ENCODE peak calls at places on chromosomes 4 and X, in nine cellular contexts. T, H, N, I, W, K, B, Y and M are unnamed samples.

GRCh38 chrX:112851161-112851779 is 10.6 kb upstream of the AMOT start:
- DNase-seq in T (no peak), H (no peak), N (no peak), I (peak), W (no peak), K (no peak), B (peak), Y (peak), M (no peak)

GRCh38 chr4:113639311-113639710 is 122.2 kb downstream of the CAMK2D start:
- DNase-seq in T (no peak), H (no peak), N (no peak), I (no peak), W (no peak), K (no peak), B (peak), Y (no peak), M (no peak)

GRCh38 chr4:1787411-1788077 is 5.5 kb upstream of the FGFR3 start:
- DNase-seq in T (no peak), H (no peak), N (no peak), I (no peak), W (no peak), K (no peak), B (no peak), Y (no peak), M (no peak)

GRCh38 chrX:7996414-7996813 is 69.2 kb upstream of the PNPLA4 start:
- DNase-seq in T (no peak), H (peak), N (peak), I (peak), W (peak), K (no peak), B (peak), Y (no peak), M (peak)

GRCh38 chrX:275967-276587 is 5.1 kb upstream of the PLCXD1 start:
- DNase-seq in T (no peak), H (no peak), N (peak), I (peak), W (peak), K (no peak), B (no peak), Y (peak), M (peak)

GRCh38 chr4:24394041-24394440 is 190.3 kb downstream of the DHX15 start:
- DNase-seq in T (no peak), H (peak), N (no peak), I (no peak), W (no peak), K (no peak), B (no peak), Y (no peak), M (peak)

GRCh38 chrX:11474576-11474975 is 181.4 kb downstream of the AMELX start:
- DNase-seq in T (no peak), H (no peak), N (no peak), I (no peak), W (no peak), K (no peak), B (no peak), Y (no peak), M (no peak)

GRCh38 chr4:6270691-6271121 is 1.1 kb downstream of the WFS1 start:
- DNase-seq in T (no peak), H (no peak), N (no peak), I (no peak), W (no peak), K (no peak), B (no peak), Y (no peak), M (no peak)

GRCh38 chr4:112253382-112254000 is 21.9 kb downstream of the AP1AR start:
- DNase-seq in T (no peak), H (peak), N (no peak), I (no peak), W (no peak), K (no peak), B (no peak), Y (no peak), M (peak)

GRCh38 chr4:85637778-85638177 is 162.8 kb downstream of the ARHGAP24 start:
- DNase-seq in T (no peak), H (no peak), N (no peak), I (no peak), W (no peak), K (no peak), B (no peak), Y (no peak), M (no peak)

GRCh38 chrX:10636337-10636736 is 16.0 kb upstream of the MID1 start:
- DNase-seq in T (no peak), H (peak), N (peak), I (no peak), W (no peak), K (peak), B (no peak), Y (no peak), M (peak)

GRCh38 chr4:182556576-182556975 is 313.4 kb downstream of the TENM3 start:
- DNase-seq in T (no peak), H (no peak), N (peak), I (no peak), W (no peak), K (no peak), B (no peak), Y (no peak), M (peak)

GRCh38 chrX:103170216-103170615 is 44.7 kb upstream of the BEX4 start:
- DNase-seq in T (no peak), H (no peak), N (peak), I (no peak), W (no peak), K (no peak), B (no peak), Y (no peak), M (no peak)

GRCh38 chrX:13747836-13748235 is 13.3 kb downstream of the OFD1 start:
- DNase-seq in T (no peak), H (peak), N (peak), I (peak), W (no peak), K (peak), B (peak), Y (no peak), M (peak)

GRCh38 chr4:83191026-83191425 is 76.5 kb upstream of the PLAC8 start:
- DNase-seq in T (no peak), H (no peak), N (peak), I (no peak), W (no peak), K (no peak), B (no peak), Y (no peak), M (no peak)

GRCh38 chr4:87219648-87220093 is 747 bp downstream of the KLHL8 start:
- DNase-seq in T (peak), H (peak), N (peak), I (peak), W (peak), K (no peak), B (peak), Y (peak), M (peak)

GRCh38 chrX:52425710-52426245 is 57.0 kb downstream of the XAGE2 start:
- DNase-seq in T (no peak), H (no peak), N (peak), I (no peak), W (no peak), K (no peak), B (no peak), Y (no peak), M (no peak)

GRCh38 chr4:54227261-54228063 is 1.6 kb upstream of the PDGFRA start:
- DNase-seq in T (no peak), H (no peak), N (peak), I (no peak), W (no peak), K (no peak), B (no peak), Y (no peak), M (peak)

GRCh38 chr4:8095956-8096689 is 62.5 kb downstream of the ABLIM2 start:
- DNase-seq in T (no peak), H (no peak), N (no peak), I (no peak), W (no peak), K (no peak), B (no peak), Y (no peak), M (no peak)

GRCh38 chrX:88982933-88983332 is 235.9 kb downstream of the CPXCR1 start:
- DNase-seq in T (no peak), H (no peak), N (no peak), I (no peak), W (no peak), K (no peak), B (no peak), Y (no peak), M (peak)

GRCh38 chr4:38034986-38035882 is 75.0 kb downstream of the PTTG2 start:
- DNase-seq in T (peak), H (peak), N (peak), I (no peak), W (peak), K (peak), B (peak), Y (peak), M (peak)

GRCh38 chrX:44744828-44745227 is 99.0 kb upstream of the DUSP21 start:
- DNase-seq in T (no peak), H (no peak), N (no peak), I (no peak), W (no peak), K (no peak), B (no peak), Y (no peak), M (no peak)

GRCh38 chr4:139735381-139736256 is 70.0 kb downstream of the MGST2 start:
- DNase-seq in T (no peak), H (no peak), N (no peak), I (no peak), W (no peak), K (no peak), B (no peak), Y (no peak), M (peak)

GRCh38 chr4:101763576-101763975 is 27.0 kb upstream of the BANK1 start:
- DNase-seq in T (no peak), H (no peak), N (no peak), I (no peak), W (no peak), K (no peak), B (no peak), Y (no peak), M (no peak)

GRCh38 chr4:66820681-66821080 is 724.6 kb downstream of the CENPC start:
- DNase-seq in T (no peak), H (no peak), N (no peak), I (no peak), W (no peak), K (no peak), B (no peak), Y (no peak), M (no peak)

GRCh38 chr4:128517739-128518510 is 230.3 kb upstream of the PGRMC2 start:
- DNase-seq in T (no peak), H (peak), N (peak), I (no peak), W (no peak), K (peak), B (no peak), Y (peak), M (peak)

GRCh38 chrX:40671126-40671525 is 23.8 kb upstream of the CXorf38 start:
- DNase-seq in T (no peak), H (no peak), N (no peak), I (no peak), W (no peak), K (no peak), B (no peak), Y (no peak), M (no peak)